ENCODE peak calls at places on chromosome 7, in six cellular contexts. One of them, this sample, is unnamed.

GRCh38 chr7:70674268-70675025 is 457.5 kb upstream of the GALNT17 start:
- DNase-seq in astrocyte of the spinal cord: peak
- DNase-seq in kidney epithelial cell: no peak
- DNase-seq in transverse colon: no peak
- DNase-seq in spleen: no peak
- DNase-seq in heart right ventricle: no peak
- DNase-seq in this sample: no peak

GRCh38 chr7:148255333-148255732 is 335.2 kb upstream of the C7orf33 start:
- DNase-seq in kidney epithelial cell: no peak
- DNase-seq in spleen: no peak
- DNase-seq in astrocyte of the spinal cord: peak
- DNase-seq in transverse colon: no peak
- DNase-seq in heart right ventricle: no peak
- DNase-seq in this sample: no peak

GRCh38 chr7:106313966-106314365 is 29.2 kb upstream of the NAMPT start:
- DNase-seq in astrocyte of the spinal cord: no peak
- DNase-seq in kidney epithelial cell: no peak
- DNase-seq in transverse colon: no peak
- DNase-seq in spleen: no peak
- DNase-seq in heart right ventricle: no peak
- DNase-seq in this sample: no peak

GRCh38 chr7:122674502-122674901 is 24.4 kb downstream of the RNF133 start:
- DNase-seq in kidney epithelial cell: no peak
- DNase-seq in transverse colon: no peak
- DNase-seq in heart right ventricle: no peak
- DNase-seq in spleen: no peak
- DNase-seq in astrocyte of the spinal cord: peak
- DNase-seq in this sample: no peak

GRCh38 chr7:133081119-133081604 is 728 bp downstream of the CHCHD3 start:
- DNase-seq in astrocyte of the spinal cord: no peak
- DNase-seq in spleen: no peak
- DNase-seq in kidney epithelial cell: no peak
- DNase-seq in heart right ventricle: no peak
- DNase-seq in transverse colon: peak
- DNase-seq in this sample: peak

GRCh38 chr7:108001759-108002725 is 919 bp downstream of the LAMB1 start:
- DNase-seq in spleen: no peak
- DNase-seq in heart right ventricle: peak
- DNase-seq in transverse colon: peak
- DNase-seq in astrocyte of the spinal cord: peak
- DNase-seq in kidney epithelial cell: no peak
- DNase-seq in this sample: no peak

GRCh38 chr7:7739718-7740355 is 21.4 kb upstream of the RPA3 start:
- DNase-seq in heart right ventricle: no peak
- DNase-seq in spleen: no peak
- DNase-seq in kidney epithelial cell: no peak
- DNase-seq in transverse colon: no peak
- DNase-seq in astrocyte of the spinal cord: no peak
- DNase-seq in this sample: no peak

GRCh38 chr7:38660427-38661099 is 29.4 kb upstream of the AMPH start:
- DNase-seq in transverse colon: peak
- DNase-seq in heart right ventricle: no peak
- DNase-seq in spleen: peak
- DNase-seq in astrocyte of the spinal cord: peak
- DNase-seq in kidney epithelial cell: no peak
- DNase-seq in this sample: peak

GRCh38 chr7:78215199-78215598 is 416.6 kb downstream of the PHTF2 start:
- DNase-seq in transverse colon: no peak
- DNase-seq in astrocyte of the spinal cord: no peak
- DNase-seq in kidney epithelial cell: no peak
- DNase-seq in spleen: no peak
- DNase-seq in heart right ventricle: no peak
- DNase-seq in this sample: no peak

GRCh38 chr7:149838992-149839408 is 825 bp downstream of the ZNF862 start:
- DNase-seq in heart right ventricle: no peak
- DNase-seq in astrocyte of the spinal cord: peak
- DNase-seq in transverse colon: no peak
- DNase-seq in spleen: no peak
- DNase-seq in kidney epithelial cell: no peak
- DNase-seq in this sample: peak
- TF ChIP-seq CTCF in heart right ventricle: no peak
- TF ChIP-seq CTCF in astrocyte of the spinal cord: no peak
- TF ChIP-seq CTCF in transverse colon: no peak
- TF ChIP-seq CTCF in spleen: no peak
- TF ChIP-seq CTCF in kidney epithelial cell: peak
- TF ChIP-seq CTCF in this sample: no peak

GRCh38 chr7:94605031-94605430 is 50.9 kb downstream of the SGCE start:
- DNase-seq in transverse colon: no peak
- DNase-seq in spleen: no peak
- DNase-seq in astrocyte of the spinal cord: no peak
- DNase-seq in kidney epithelial cell: no peak
- DNase-seq in heart right ventricle: no peak
- DNase-seq in this sample: no peak
- TF ChIP-seq CTCF in transverse colon: no peak
- TF ChIP-seq CTCF in spleen: no peak
- TF ChIP-seq CTCF in astrocyte of the spinal cord: no peak
- TF ChIP-seq CTCF in kidney epithelial cell: no peak
- TF ChIP-seq CTCF in heart right ventricle: no peak
- TF ChIP-seq CTCF in this sample: no peak

GRCh38 chr7:1591876-1592275 is 22.0 kb upstream of the PSMG3 start:
- DNase-seq in transverse colon: no peak
- DNase-seq in spleen: no peak
- DNase-seq in heart right ventricle: no peak
- DNase-seq in kidney epithelial cell: no peak
- DNase-seq in astrocyte of the spinal cord: no peak
- DNase-seq in this sample: no peak

GRCh38 chr7:1592299-1592842 is 22.5 kb upstream of the PSMG3 start:
- DNase-seq in kidney epithelial cell: no peak
- DNase-seq in transverse colon: no peak
- DNase-seq in heart right ventricle: no peak
- DNase-seq in spleen: no peak
- DNase-seq in astrocyte of the spinal cord: no peak
- DNase-seq in this sample: no peak

GRCh38 chr7:1593904-1594421 is 24.1 kb upstream of the PSMG3 start:
- DNase-seq in transverse colon: no peak
- DNase-seq in kidney epithelial cell: no peak
- DNase-seq in spleen: no peak
- DNase-seq in astrocyte of the spinal cord: no peak
- DNase-seq in heart right ventricle: no peak
- DNase-seq in this sample: no peak

GRCh38 chr7:1595027-1595426 is 25.2 kb upstream of the PSMG3 start:
- DNase-seq in transverse colon: no peak
- DNase-seq in spleen: no peak
- DNase-seq in heart right ventricle: no peak
- DNase-seq in kidney epithelial cell: no peak
- DNase-seq in astrocyte of the spinal cord: no peak
- DNase-seq in this sample: no peak

DNA sequence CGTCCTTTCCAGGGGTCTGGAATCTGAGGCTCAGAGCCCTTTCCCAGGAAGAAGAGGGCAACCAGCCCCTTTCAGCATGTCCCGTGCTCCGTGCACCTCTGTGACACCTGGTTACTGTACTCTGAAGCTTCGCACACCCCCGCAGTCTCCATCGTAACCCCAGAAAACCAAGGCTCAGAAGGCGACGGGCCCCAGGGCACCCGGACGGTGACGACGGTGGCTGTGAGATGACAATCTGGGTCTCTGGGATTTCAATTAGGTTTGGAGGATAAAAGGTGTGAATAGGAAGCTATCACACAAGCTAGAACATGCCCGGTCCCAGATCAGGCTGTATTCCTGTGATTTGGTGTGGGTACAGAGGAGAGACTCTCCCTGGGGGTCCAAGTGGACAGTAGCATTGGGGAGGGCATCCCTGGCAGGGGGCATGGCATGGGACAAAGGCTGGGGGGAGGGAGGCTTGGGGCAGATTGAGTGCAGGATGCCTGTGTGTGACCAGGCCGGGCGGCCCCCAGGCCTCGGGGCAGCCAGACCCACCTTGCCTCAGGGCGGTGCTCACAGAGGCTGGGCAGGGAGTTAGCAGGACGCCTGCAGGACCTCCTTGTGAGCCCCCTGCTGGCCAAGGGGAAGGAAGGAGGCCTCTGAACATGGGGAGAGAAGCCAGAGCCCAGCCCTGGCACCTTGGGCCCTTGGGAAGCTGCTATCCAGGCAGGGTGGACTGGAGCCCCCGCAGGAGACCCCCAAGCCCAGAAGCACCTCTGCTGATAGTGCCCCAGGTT is 23.4 kb upstream of the PSMG3 start:
- DNase-seq in spleen: no peak
- DNase-seq in transverse colon: no peak
- DNase-seq in astrocyte of the spinal cord: no peak
- DNase-seq in heart right ventricle: no peak
- DNase-seq in kidney epithelial cell: no peak
- DNase-seq in this sample: no peak
- TF ChIP-seq CTCF in spleen: peak
- TF ChIP-seq CTCF in transverse colon: no peak
- TF ChIP-seq CTCF in astrocyte of the spinal cord: peak
- TF ChIP-seq CTCF in heart right ventricle: peak
- TF ChIP-seq CTCF in kidney epithelial cell: peak
- TF ChIP-seq CTCF in this sample: no peak

DNA sequence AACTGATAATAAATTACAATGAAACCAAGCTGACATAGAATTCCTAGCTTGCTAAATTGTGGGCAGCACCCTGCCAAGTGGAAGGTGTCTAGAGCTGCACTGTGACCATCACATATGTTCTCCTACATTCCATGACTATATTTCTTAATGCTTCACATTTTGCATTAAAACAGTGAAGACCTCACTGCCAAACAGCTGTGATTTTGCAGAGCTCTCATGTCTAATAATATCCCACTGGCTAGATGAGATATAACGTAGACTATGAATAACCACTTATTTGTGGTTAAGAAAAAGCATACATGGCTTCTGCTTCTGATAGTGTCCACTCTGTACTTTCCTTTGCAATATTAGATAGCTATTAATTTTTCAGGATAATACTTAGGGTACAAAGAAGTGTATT is 228.4 kb upstream of the TEX47 start:
- DNase-seq in astrocyte of the spinal cord: peak
- DNase-seq in spleen: no peak
- DNase-seq in heart right ventricle: no peak
- DNase-seq in transverse colon: no peak
- DNase-seq in kidney epithelial cell: no peak
- DNase-seq in this sample: no peak
- TF ChIP-seq CTCF in astrocyte of the spinal cord: no peak
- TF ChIP-seq CTCF in spleen: no peak
- TF ChIP-seq CTCF in heart right ventricle: no peak
- TF ChIP-seq CTCF in transverse colon: no peak
- TF ChIP-seq CTCF in kidney epithelial cell: no peak
- TF ChIP-seq CTCF in this sample: no peak

DNA sequence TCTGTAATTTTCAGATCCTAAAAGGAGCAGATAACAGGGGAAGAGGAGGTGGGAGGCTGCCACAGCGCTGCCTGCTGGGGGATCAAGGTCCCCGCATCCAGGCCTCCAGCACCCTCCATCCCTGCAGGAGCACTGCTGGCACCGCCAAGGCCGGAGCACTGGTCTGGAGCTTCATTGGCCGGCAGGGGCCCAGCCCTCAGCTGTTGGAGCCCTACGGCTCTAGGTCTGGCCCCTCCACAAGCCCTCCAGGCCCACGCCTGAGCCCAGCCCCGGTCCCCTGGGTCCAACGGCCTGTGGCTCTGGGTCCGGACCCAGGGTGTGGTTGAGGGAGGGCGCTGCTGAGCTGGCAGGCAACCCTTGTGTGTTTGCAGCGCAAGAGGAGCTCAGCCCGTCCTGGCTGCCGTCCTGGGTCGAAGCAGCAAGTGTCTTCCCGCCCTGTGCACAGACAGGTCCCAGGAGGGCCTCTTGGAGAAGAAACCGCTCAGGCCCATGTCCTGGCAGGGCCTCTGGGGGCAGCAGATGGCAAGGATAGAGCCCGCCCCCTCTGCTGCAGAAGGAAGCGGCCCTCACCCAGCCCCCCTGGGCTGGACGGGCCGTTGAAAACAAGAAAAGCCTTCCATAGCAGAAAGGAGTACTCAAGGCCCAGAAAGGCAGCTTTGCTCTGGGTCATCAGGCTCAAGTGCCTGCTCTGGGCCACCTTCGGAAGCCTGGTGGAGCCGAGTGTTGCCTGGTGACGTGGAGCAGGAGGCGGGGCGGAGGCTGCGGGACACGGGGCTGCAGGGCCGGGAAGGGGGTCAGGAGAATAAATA is 54.3 kb upstream of the TNRC18 start:
- DNase-seq in transverse colon: no peak
- DNase-seq in astrocyte of the spinal cord: no peak
- DNase-seq in spleen: no peak
- DNase-seq in kidney epithelial cell: no peak
- DNase-seq in heart right ventricle: no peak
- DNase-seq in this sample: no peak
- TF ChIP-seq CTCF in transverse colon: peak
- TF ChIP-seq CTCF in astrocyte of the spinal cord: peak
- TF ChIP-seq CTCF in spleen: peak
- TF ChIP-seq CTCF in kidney epithelial cell: peak
- TF ChIP-seq CTCF in heart right ventricle: peak
- TF ChIP-seq CTCF in this sample: peak

GRCh38 chr7:33904680-33905388 is 505 bp upstream of the BMPER start:
- DNase-seq in kidney epithelial cell: no peak
- DNase-seq in transverse colon: peak
- DNase-seq in spleen: peak
- DNase-seq in heart right ventricle: peak
- DNase-seq in astrocyte of the spinal cord: peak
- DNase-seq in this sample: peak
- TF ChIP-seq CTCF in kidney epithelial cell: no peak
- TF ChIP-seq CTCF in transverse colon: peak
- TF ChIP-seq CTCF in spleen: no peak
- TF ChIP-seq CTCF in heart right ventricle: no peak
- TF ChIP-seq CTCF in astrocyte of the spinal cord: peak
- TF ChIP-seq CTCF in this sample: no peak